ENCODE peak calls at places on chromosomes 11 and 22, in four cellular contexts. U is K562, N is HepG2, O is GM12878. Z is an unnamed sample.
A peak's percentile ranks its signal among the peaks of the same experiment; 100 is the strongest.

GRCh38 chr22:21753374-21754111 is 17.9 kb upstream of the YPEL1 start:
- DNase-seq in N (peak; percentile 13), U (peak; percentile 95), O (no peak), Z (no peak)

GRCh38 chr22:23856721-23857605 is 712 bp upstream of the SLC2A11 start:
- DNase-seq in U (no peak), O (no peak), N (peak; percentile 54), Z (peak; percentile 83)

GRCh38 chr11:111694851-111695250 is 71.3 kb downstream of the PPP2R1B start:
- DNase-seq in U (no peak), N (no peak), O (no peak), Z (no peak)

GRCh38 chr11:12963789-12964536 is 45.2 kb upstream of the RASSF10 start:
- DNase-seq in N (peak; percentile 60), U (peak; percentile 89), O (peak; percentile 7), Z (peak; percentile 88)

GRCh38 chr11:121231576-121232278 is 60.8 kb upstream of the SC5D start:
- DNase-seq in U (no peak), N (peak; percentile 53), O (no peak), Z (no peak)

GRCh38 chr11:6258571-6258998 is 1.1 kb upstream of the CCKBR start:
- DNase-seq in U (no peak), N (no peak), O (no peak), Z (peak; percentile 71)

GRCh38 chr22:27918351-27919221 is 470 bp downstream of the PITPNB start:
- DNase-seq in N (peak; percentile 13), O (no peak), U (peak; percentile 74), Z (peak; percentile 77)

GRCh38 chr11:15412054-15412453 is 297.3 kb downstream of the INSC start:
- DNase-seq in U (no peak), N (no peak), O (peak; percentile 7), Z (no peak)

GRCh38 chr11:35963911-35964310 is 20.0 kb downstream of the LDLRAD3 start:
- DNase-seq in O (no peak), N (no peak), U (no peak), Z (no peak)

GRCh38 chr11:77529685-77530084 is 55.8 kb upstream of the PAK1 start:
- DNase-seq in N (no peak), U (no peak), O (no peak), Z (no peak)

GRCh38 chr22:50192825-50193204 is 7.1 kb downstream of the TRABD start:
- DNase-seq in O (no peak), N (no peak), U (no peak), Z (no peak)

GRCh38 chr11:63612181-63612580 is 2.1 kb downstream of the PLAAT3 start:
- DNase-seq in U (no peak), O (no peak), N (no peak), Z (no peak)

GRCh38 chr11:63609536-63609935 is 4.7 kb downstream of the PLAAT3 start:
- DNase-seq in O (no peak), U (no peak), N (no peak), Z (no peak)

GRCh38 chr11:63609971-63610580 is 4.2 kb downstream of the PLAAT3 start:
- DNase-seq in N (no peak), O (no peak), U (no peak), Z (no peak)

GRCh38 chr11:63611395-63611747 is 2.9 kb downstream of the PLAAT3 start:
- DNase-seq in N (no peak), U (no peak), O (no peak), Z (no peak)

DNA sequence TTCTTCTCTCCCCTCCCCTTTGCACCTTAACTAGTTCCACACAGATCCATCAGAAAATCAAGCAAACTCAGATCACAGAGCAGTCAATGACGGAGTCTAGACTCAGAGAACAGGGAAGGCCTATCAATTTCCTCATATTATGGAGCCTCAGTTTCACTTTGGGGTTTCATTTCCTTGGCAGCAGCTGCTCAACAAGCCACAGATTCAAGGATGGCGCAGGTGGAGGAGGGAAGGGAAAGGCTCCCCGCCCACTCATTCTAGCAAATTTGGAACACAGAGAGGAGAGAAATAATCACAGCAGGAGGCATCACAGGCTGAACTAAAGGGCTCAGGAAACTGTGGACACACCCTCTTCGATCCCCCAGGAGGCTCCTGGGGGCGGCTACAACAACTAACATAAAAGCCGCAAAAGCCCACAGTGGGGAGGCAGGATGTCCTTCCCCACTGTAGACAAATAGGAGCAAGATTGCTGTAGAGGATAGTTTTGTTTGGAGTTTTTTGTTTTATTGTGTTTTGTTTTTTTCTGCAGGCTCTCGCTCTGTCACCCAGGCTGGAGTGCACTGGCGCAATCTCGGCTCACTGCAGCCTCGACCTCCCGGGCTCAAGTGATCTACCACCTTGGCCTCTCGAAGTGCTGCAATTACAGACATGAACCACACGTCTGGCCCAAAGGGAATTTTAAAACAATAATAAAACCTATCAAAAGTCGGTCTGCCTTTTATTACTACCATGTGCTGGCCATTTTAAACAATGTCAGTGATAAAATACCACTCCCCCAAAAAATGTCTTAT is 3.4 kb downstream of the PLAAT3 start:
- DNase-seq in N (no peak), U (no peak), O (no peak), Z (peak; percentile 85)
- TF ChIP-seq JUNB in N (no peak), U (no peak), O (no peak), Z (no peak)

GRCh38 chr22:46502776-46503175 is 34.6 kb downstream of the CELSR1 start:
- DNase-seq in O (no peak), U (no peak), N (no peak), Z (no peak)
- H3K27me3 ChIP-seq in O (peaks cover 9% of the 10 kb centered on the region), U (peaks cover 25% of the 10 kb centered on the region), N (no peaks in the 10 kb centered on the region), Z (no peaks in the 10 kb centered on the region)

GRCh38 chr22:33082221-33082620 is 24.0 kb upstream of the SYN3 start:
- DNase-seq in U (no peak), O (no peak), N (no peak), Z (no peak)
- TF ChIP-seq REST in U (no peak), O (no peak), N (no peak), Z (no peak)

GRCh38 chr11:2524446-2525165 is 79.8 kb downstream of the KCNQ1 start:
- DNase-seq in U (no peak), O (no peak), N (no peak), Z (no peak)
- TF ChIP-seq JUNB in U (no peak), O (no peak), N (no peak), Z (no peak)

GRCh38 chr11:1695548-1696108 is 1.4 kb upstream of the KRTAP5-6 start:
- DNase-seq in O (no peak), U (no peak), N (no peak), Z (no peak)
- H3K27me3 ChIP-seq in O (peaks cover 3% of the 10 kb centered on the region), U (peaks cover 63% of the 10 kb centered on the region), N (no peaks in the 10 kb centered on the region), Z (no peaks in the 10 kb centered on the region)